ENCODE peak calls at places on chromosomes 6 and 20, in ten cellular contexts. A is suprapubic skin, P is Peyer's patch, B is A549, Z is GM12878, G is thyroid gland, D is right lobe of liver, K is esophagus squamous epithelium, I is heart left ventricle, W is spleen. Q is an unnamed sample.

GRCh38 chr6:73328790-73329189 is 25.3 kb downstream of the DPPA5 start:
- DNase-seq in A (no peak), P (no peak), B (no peak), Z (no peak), G (no peak), D (no peak), K (no peak), I (no peak), W (no peak), Q (no peak)

GRCh38 chr6:131250121-131250520 is 114.9 kb downstream of the AKAP7 start:
- DNase-seq in A (peak), P (peak), B (no peak), Z (peak), G (peak), D (peak), K (no peak), I (peak), W (peak), Q (peak)

GRCh38 chr6:88512951-88513350 is 346.8 kb upstream of the CNR1 start:
- DNase-seq in A (no peak), P (no peak), B (no peak), Z (no peak), G (no peak), D (no peak), K (no peak), I (no peak), W (no peak), Q (no peak)

GRCh38 chr20:57509665-57510237 is 15.2 kb downstream of the CTCFL start:
- DNase-seq in A (no peak), P (no peak), B (peak), Z (no peak), G (no peak), D (no peak), K (no peak), I (no peak), W (no peak), Q (no peak)

GRCh38 chr6:56036911-56037310 is 161.5 kb upstream of the BMP5 start:
- DNase-seq in A (no peak), P (no peak), B (no peak), Z (no peak), G (no peak), D (no peak), K (no peak), I (no peak), W (no peak), Q (no peak)

GRCh38 chr6:132236281-132236680 is 165.0 kb downstream of the MOXD1 start:
- DNase-seq in A (no peak), P (no peak), B (no peak), Z (no peak), G (no peak), D (no peak), K (no peak), I (no peak), W (no peak), Q (no peak)

GRCh38 chr6:53335224-53335994 is 13.3 kb downstream of the ELOVL5 start:
- DNase-seq in A (no peak), P (peak), B (no peak), Z (peak), G (peak), D (no peak), K (peak), I (no peak), W (peak), Q (no peak)

GRCh38 chr6:142842423-142843261 is 102.3 kb downstream of the HIVEP2 start:
- DNase-seq in A (no peak), P (no peak), B (no peak), Z (peak), G (no peak), D (no peak), K (no peak), I (no peak), W (no peak), Q (no peak)

GRCh38 chr6:113351183-113351834 is 505.8 kb upstream of the MARCKS start:
- DNase-seq in A (no peak), P (no peak), B (no peak), Z (no peak), G (no peak), D (no peak), K (no peak), I (no peak), W (no peak), Q (no peak)

GRCh38 chr6:52233975-52234823 is 10.1 kb downstream of the IL17F start:
- DNase-seq in A (no peak), P (peak), B (peak), Z (no peak), G (peak), D (peak), K (no peak), I (no peak), W (no peak), Q (no peak)

GRCh38 chr20:44166477-44166876 is 20.5 kb downstream of the JPH2 start:
- DNase-seq in A (no peak), P (no peak), B (peak), Z (no peak), G (no peak), D (no peak), K (no peak), I (no peak), W (no peak), Q (no peak)

GRCh38 chr6:154410619-154411044 is 54.0 kb upstream of the IPCEF1 start:
- DNase-seq in A (no peak), P (no peak), B (peak), Z (no peak), G (peak), D (no peak), K (no peak), I (no peak), W (no peak), Q (peak)

GRCh38 chr6:5325173-5325572 is 63.9 kb downstream of the FARS2 start:
- DNase-seq in A (no peak), P (no peak), B (no peak), Z (no peak), G (peak), D (no peak), K (no peak), I (no peak), W (no peak), Q (no peak)

GRCh38 chr20:53445276-53445675 is 148.4 kb downstream of the ZNF217 start:
- DNase-seq in A (no peak), P (no peak), B (no peak), Z (no peak), G (no peak), D (no peak), K (no peak), I (no peak), W (no peak), Q (no peak)

GRCh38 chr6:21019614-21020013 is 485.4 kb downstream of the CDKAL1 start:
- DNase-seq in A (no peak), P (no peak), B (no peak), Z (no peak), G (no peak), D (no peak), K (no peak), I (no peak), W (no peak), Q (no peak)
- TF ChIP-seq CTCF in A (no peak), P (no peak), B (no peak), Z (no peak), G (no peak), D (no peak), K (no peak), I (no peak), W (no peak), Q (no peak)

GRCh38 chr6:30614843-30615218 is 2.2 kb downstream of the PPP1R10 start:
- DNase-seq in A (peak), P (peak), B (peak), Z (peak), G (peak), D (peak), K (peak), I (peak), W (peak), Q (peak)
- TF ChIP-seq POLR2A in A (no peak), P (peak), B (peak), Z (peak), G (no peak), D (peak), K (no peak), I (peak), W (peak), Q (peak)

GRCh38 chr20:62997626-62998025 is 9.1 kb downstream of the BHLHE23 start:
- DNase-seq in A (no peak), P (no peak), B (no peak), Z (no peak), G (no peak), D (no peak), K (no peak), I (no peak), W (no peak), Q (no peak)
- H3K4me3 ChIP-seq in A (no peak), P (no peak), B (no peak), Z (no peak), G (no peak), D (no peak), K (no peak), I (no peak), W (no peak), Q (no peak)

GRCh38 chr20:51396365-51396909 is 146.1 kb downstream of the NFATC2 start:
- DNase-seq in A (no peak), P (no peak), B (no peak), Z (no peak), G (no peak), D (no peak), K (no peak), I (no peak), W (peak), Q (no peak)

GRCh38 chr20:51398083-51398482 is 144.4 kb downstream of the NFATC2 start:
- DNase-seq in A (no peak), P (no peak), B (no peak), Z (no peak), G (no peak), D (no peak), K (no peak), I (no peak), W (peak), Q (no peak)

GRCh38 chr20:51398552-51398951 is 144.0 kb downstream of the NFATC2 start:
- DNase-seq in A (no peak), P (no peak), B (no peak), Z (no peak), G (no peak), D (no peak), K (no peak), I (no peak), W (no peak), Q (no peak)

GRCh38 chr20:51400051-51400926 is 142.2 kb downstream of the NFATC2 start:
- DNase-seq in A (no peak), P (peak), B (no peak), Z (peak), G (no peak), D (no peak), K (peak), I (no peak), W (peak), Q (no peak)

GRCh38 chr20:51399138-51399890 is 143.2 kb downstream of the NFATC2 start:
- DNase-seq in A (no peak), P (no peak), B (no peak), Z (no peak), G (no peak), D (no peak), K (no peak), I (no peak), W (no peak), Q (no peak)
- TF ChIP-seq CTCF in A (no peak), P (no peak), B (no peak), Z (no peak), G (no peak), D (no peak), K (no peak), I (no peak), W (no peak), Q (no peak)

GRCh38 chr6:16762547-16763477 is 1.6 kb upstream of the ATXN1 start:
- DNase-seq in A (no peak), P (peak), B (peak), Z (no peak), G (peak), D (peak), K (no peak), I (peak), W (peak), Q (no peak)
- TF ChIP-seq POLR2A in A (no peak), P (no peak), B (no peak), Z (no peak), G (no peak), D (no peak), K (no peak), I (no peak), W (no peak), Q (no peak)

GRCh38 chr20:33570743-33571142 is 80.8 kb downstream of the CBFA2T2 start:
- DNase-seq in A (no peak), P (no peak), B (no peak), Z (no peak), G (no peak), D (no peak), K (no peak), I (no peak), W (no peak), Q (no peak)
- H3K4me3 ChIP-seq in A (no peak), P (no peak), B (no peak), Z (no peak), G (no peak), D (no peak), K (no peak), I (no peak), W (no peak), Q (no peak)

GRCh38 chr6:159966339-159966738 is 2.5 kb upstream of the IGF2R start:
- DNase-seq in A (no peak), P (no peak), B (no peak), Z (no peak), G (no peak), D (no peak), K (no peak), I (no peak), W (no peak), Q (no peak)
- TF ChIP-seq CTCF in A (no peak), P (peak), B (no peak), Z (no peak), G (no peak), D (peak), K (no peak), I (no peak), W (no peak), Q (no peak)

GRCh38 chr20:54713727-54714126 is 238.3 kb downstream of the DOK5 start:
- DNase-seq in A (no peak), P (no peak), B (no peak), Z (no peak), G (no peak), D (no peak), K (no peak), I (no peak), W (no peak), Q (no peak)
- TF ChIP-seq POLR2A in A (no peak), P (no peak), B (no peak), Z (no peak), G (no peak), D (no peak), K (no peak), I (no peak), W (no peak), Q (no peak)

GRCh38 chr20:58650181-58650775 is 805 bp upstream of the STX16 start:
- DNase-seq in A (peak), P (peak), B (no peak), Z (no peak), G (peak), D (peak), K (no peak), I (peak), W (peak), Q (no peak)
- H3K4me3 ChIP-seq in A (peak), P (peak), B (peak), Z (peak), G (peak), D (peak), K (peak), I (peak), W (peak), Q (peak)